ENCODE peak calls at places on chromosome 12, in five cellular contexts. O is K562, H is tibial artery, S is stomach, C is cardiac muscle cell. A is an unnamed sample. For H3K27me3 and H3K4me1, the result is how much of the 10 kb centered on the place peaks cover.

GRCh38 chr12:91633206-91633605 is 450.6 kb upstream of the DCN start:
- DNase-seq in C (no peak), S (no peak), O (no peak), H (no peak), A (no peak)

GRCh38 chr12:50222275-50222783 is 55.2 kb upstream of the CERS5 start:
- DNase-seq in O (peak), C (peak), H (peak), S (peak), A (peak)

GRCh38 chr12:53860426-53861223 is 78.0 kb upstream of the HOXC13 start:
- DNase-seq in S (no peak), O (no peak), C (no peak), H (no peak), A (no peak)

GRCh38 chr12:16349132-16349463 is 1.7 kb downstream of the MGST1 start:
- DNase-seq in O (peak), C (no peak), S (peak), H (peak), A (no peak)

GRCh38 chr12:53733051-53733812 is 6.0 kb upstream of the CALCOCO1 start:
- DNase-seq in H (no peak), C (no peak), S (no peak), O (no peak), A (no peak)

GRCh38 chr12:132653567-132654290 is 33.4 kb downstream of the POLE start:
- DNase-seq in O (no peak), C (no peak), S (no peak), H (no peak), A (no peak)

GRCh38 chr12:109111775-109112491 is 4.5 kb upstream of the ACACB start:
- DNase-seq in S (peak), H (peak), O (peak), C (peak), A (no peak)

GRCh38 chr12:92597997-92598396 is 104.8 kb upstream of the PLEKHG7 start:
- DNase-seq in S (no peak), H (no peak), O (no peak), C (no peak), A (no peak)

GRCh38 chr12:9064815-9065606 is 50.7 kb downstream of the A2M start:
- DNase-seq in O (no peak), H (peak), C (peak), S (peak), A (peak)

GRCh38 chr12:52688481-52688880 is 8.3 kb upstream of the KRT1 start:
- DNase-seq in C (no peak), O (no peak), S (no peak), H (no peak), A (no peak)
- H3K27me3 ChIP-seq in C (half or more), O (under half), S (under half), H (half or more), A (under half)

DNA sequence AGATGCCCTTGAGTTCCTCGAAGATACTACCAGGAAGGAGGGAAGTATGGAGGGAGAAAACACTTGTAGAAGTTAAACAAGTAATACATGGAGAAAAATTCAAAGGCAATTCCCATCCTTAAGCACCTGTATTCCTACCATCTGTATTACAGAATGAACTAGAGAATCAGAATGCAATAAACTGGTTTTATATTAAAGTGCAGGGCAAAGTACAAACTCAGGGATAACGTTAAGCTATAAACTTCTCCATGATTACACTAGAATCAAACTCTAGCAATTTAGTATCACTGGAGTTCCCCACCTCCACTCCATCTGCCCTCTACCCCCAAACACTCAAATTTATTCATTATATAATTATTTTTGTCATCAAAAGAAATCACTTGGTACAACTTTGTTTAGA is 13.1 kb downstream of the PAWR start:
- DNase-seq in S (no peak), C (no peak), H (no peak), O (no peak), A (no peak)
- H3K4me1 ChIP-seq in S (under half), C (under half), H (half or more), O (under half), A (under half)

GRCh38 chr12:115756804-115757203 is 520.7 kb downstream of the MED13L start:
- DNase-seq in C (no peak), S (no peak), H (no peak), O (no peak), A (no peak)
- H3K27me3 ChIP-seq in C (under half), S (under half), H (under half), O (under half), A (under half)

GRCh38 chr12:64679487-64679983 is 69.2 kb downstream of the RASSF3 start:
- DNase-seq in S (peak), H (peak), C (no peak), O (peak), A (no peak)
- H3K4me1 ChIP-seq in S (half or more), H (half or more), C (under half), O (under half), A (under half)

GRCh38 chr12:166425-167091 is 47.4 kb downstream of the SLC6A12 start:
- DNase-seq in C (no peak), O (no peak), S (no peak), H (no peak), A (no peak)
- H3K27me3 ChIP-seq in C (under half), O (under half), S (under half), H (half or more), A (under half)

GRCh38 chr12:112740387-112740934 is 51.1 kb upstream of the RPH3A start:
- DNase-seq in C (no peak), O (no peak), H (no peak), S (no peak), A (no peak)
- H3K4me1 ChIP-seq in C (under half), O (under half), H (under half), S (under half), A (under half)

GRCh38 chr12:3280967-3281366 is 203.8 kb downstream of the TSPAN9 start:
- DNase-seq in H (no peak), O (no peak), C (no peak), S (no peak), A (no peak)
- H3K27me3 ChIP-seq in H (under half), O (under half), C (under half), S (under half), A (under half)